ENCODE peak calls at places on chromosomes 7 and 10, in ten cellular contexts. U is activated CD8-positive, alpha-beta memory T cell treated with anti-CD3 and anti-CD28 coated beads for 24 hours; E is nucleus accumbens; T is activated naive CD4-positive, alpha-beta T cell treated with Interleukin-2 at 50 U/mL for 16 hours; V is ELR; D is NCI-H774; C is AG08396; S is activated CD4-positive, alpha-beta T cell treated with anti-CD3 and anti-CD28 coated beads, Interleukin-2, amount 50 U/mL, for 24 hours; A is glutamatergic neuron; R is HFF-Myc. W is an unnamed sample.

GRCh38 chr7:153524070-153524601 is 528.1 kb upstream of the DPP6 start:
- DNase-seq in T (no peak), A (no peak), D (no peak), S (no peak), U (no peak), E (peak; percentile 65), V (no peak), R (no peak), C (no peak), W (no peak)

GRCh38 chr10:19706904-19707303 is 109.3 kb upstream of the PLXDC2 start:
- DNase-seq in U (no peak), D (no peak), T (no peak), E (no peak), V (no peak), R (no peak), A (no peak), S (no peak), C (no peak), W (no peak)

GRCh38 chr7:133556553-133556952 is 303.7 kb downstream of the EXOC4 start:
- DNase-seq in S (no peak), V (no peak), R (no peak), C (no peak), T (no peak), E (no peak), A (no peak), D (no peak), U (no peak), W (no peak)

GRCh38 chr7:1839701-1840100 is 169.6 kb downstream of the ELFN1 start:
- DNase-seq in U (no peak), R (no peak), C (no peak), V (no peak), A (peak; percentile 16), D (no peak), T (no peak), E (no peak), S (no peak), W (no peak)

GRCh38 chr10:70430489-70431445 is 10.7 kb downstream of the NODAL start:
- DNase-seq in S (no peak), A (no peak), U (no peak), V (no peak), D (no peak), T (no peak), C (peak; percentile 81), E (peak; percentile 5), R (no peak), W (no peak)

GRCh38 chr10:15780353-15781135 is 60.8 kb upstream of the ITGA8 start:
- DNase-seq in R (no peak), C (no peak), S (no peak), D (no peak), V (peak; percentile 52), E (no peak), U (no peak), A (no peak), T (no peak), W (no peak)

GRCh38 chr10:1598393-1599153 is 138.8 kb downstream of the ADARB2 start:
- DNase-seq in R (no peak), T (no peak), C (no peak), D (no peak), A (no peak), S (no peak), E (no peak), U (peak; percentile 33), V (no peak), W (no peak)

GRCh38 chr7:85471312-85471711 is 284.5 kb upstream of the SEMA3D start:
- DNase-seq in T (no peak), E (no peak), A (no peak), D (no peak), U (no peak), C (no peak), V (peak; percentile 10), R (no peak), S (no peak), W (no peak)

GRCh38 chr7:953547-954327 is 743 bp downstream of the ADAP1 start:
- DNase-seq in V (peak; percentile 36), R (no peak), T (peak; percentile 17), A (peak; percentile 65), U (peak; percentile 83), S (no peak), E (peak; percentile 58), C (peak; percentile 76), D (no peak), W (no peak)

GRCh38 chr7:27170494-27170811 is 3.7 kb downstream of the HOXA10 start:
- DNase-seq in E (no peak), V (no peak), T (no peak), D (no peak), S (no peak), U (peak; percentile 47), C (no peak), R (no peak), A (no peak), W (no peak)

GRCh38 chr7:100472854-100473499 is 6.0 kb downstream of the TSC22D4 start:
- DNase-seq in V (peak; percentile 28), U (no peak), A (no peak), E (no peak), R (no peak), T (no peak), C (no peak), D (no peak), S (no peak), W (no peak)

GRCh38 chr7:107972075-107972482 is 30.9 kb downstream of the LAMB1 start:
- DNase-seq in V (no peak), D (no peak), C (peak; percentile 25), E (no peak), S (no peak), R (peak; percentile 95), U (no peak), T (no peak), A (no peak), W (peak; percentile 69)

GRCh38 chr10:96935148-96935547 is 103.0 kb downstream of the LCOR start:
- DNase-seq in D (no peak), A (no peak), U (no peak), C (no peak), E (no peak), V (no peak), S (no peak), T (no peak), R (no peak), W (no peak)

GRCh38 chr7:83130623-83131545 is 31.8 kb downstream of the PCLO start:
- DNase-seq in R (no peak), A (no peak), U (no peak), V (no peak), C (no peak), E (no peak), T (no peak), D (peak; percentile 64), S (no peak), W (no peak)

GRCh38 chr7:152072451-152072850 is 47.0 kb downstream of the GALNT11 start:
- DNase-seq in V (no peak), A (no peak), U (no peak), T (no peak), S (no peak), D (no peak), E (no peak), R (no peak), C (no peak), W (no peak)

GRCh38 chr10:35928017-35928619 is 286.0 kb upstream of the FZD8 start:
- DNase-seq in T (no peak), S (no peak), A (no peak), R (no peak), V (no peak), D (no peak), E (no peak), U (no peak), C (no peak), W (no peak)

GRCh38 chr7:134823400-134823799 is 44.0 kb downstream of the CALD1 start:
- DNase-seq in R (peak; percentile 65), A (no peak), E (no peak), T (no peak), V (peak; percentile 29), D (no peak), S (no peak), C (no peak), U (no peak), W (no peak)

GRCh38 chr10:102674566-102674965 is 30.3 kb downstream of the TRIM8 start:
- DNase-seq in C (peak; percentile 8), U (no peak), D (no peak), A (no peak), R (no peak), E (no peak), S (no peak), T (no peak), V (no peak), W (no peak)

GRCh38 chr10:101028446-101029244 is 2.3 kb downstream of the PDZD7 start:
- DNase-seq in S (no peak), A (no peak), U (no peak), C (no peak), D (no peak), V (no peak), R (no peak), E (no peak), T (no peak), W (no peak)

GRCh38 chr7:109873296-109873695 is 1217.6 kb upstream of the LRRN3 start:
- DNase-seq in D (no peak), U (no peak), T (no peak), C (no peak), A (no peak), S (no peak), R (no peak), V (no peak), E (no peak), W (no peak)

GRCh38 chr7:44748948-44749731 is 493 bp downstream of the ZMIZ2 start:
- DNase-seq in A (peak; percentile 48), E (no peak), S (no peak), C (peak; percentile 27), D (no peak), T (no peak), R (no peak), V (peak; percentile 21), U (peak; percentile 71), W (no peak)

GRCh38 chr7:74561898-74562613 is 95.5 kb upstream of the GTF2I start:
- DNase-seq in A (no peak), D (no peak), E (no peak), C (no peak), S (no peak), U (no peak), R (no peak), V (no peak), T (no peak), W (no peak)

GRCh38 chr7:122307228-122307619 is 2.7 kb upstream of the FEZF1 start:
- DNase-seq in E (no peak), C (no peak), S (no peak), V (no peak), T (no peak), D (no peak), U (no peak), A (no peak), R (no peak), W (no peak)

GRCh38 chr7:85621286-85621685 is 434.4 kb upstream of the SEMA3D start:
- DNase-seq in R (no peak), E (no peak), A (no peak), C (no peak), S (no peak), T (no peak), D (no peak), U (no peak), V (no peak), W (no peak)

GRCh38 chr10:124176309-124177179 is 83.1 kb upstream of the CHST15 start:
- DNase-seq in U (peak; percentile 40), V (no peak), R (no peak), D (no peak), S (no peak), T (no peak), C (no peak), A (no peak), E (no peak), W (no peak)

GRCh38 chr10:921471-922414 is 9.8 kb downstream of the LARP4B start:
- DNase-seq in V (peak; percentile 77), C (peak; percentile 62), R (no peak), D (no peak), S (no peak), T (no peak), A (no peak), E (no peak), U (no peak), W (no peak)

GRCh38 chr10:50431791-50432190 is 180.5 kb upstream of the ASAH2 start:
- DNase-seq in S (no peak), D (no peak), E (no peak), U (no peak), T (peak; percentile 14), A (no peak), R (no peak), C (no peak), V (no peak), W (no peak)

GRCh38 chr10:6108631-6109443 is 20.0 kb downstream of the RBM17 start:
- DNase-seq in T (peak; percentile 36), R (no peak), C (no peak), D (peak; percentile 18), A (no peak), U (no peak), E (no peak), V (peak; percentile 73), S (peak; percentile 28), W (no peak)

W was measured in smooth muscle cell of the brain vasculature.